ENCODE peak calls at places on chromosomes 11 and 22, in five cellular contexts. One of them, this sample, is unnamed.

GRCh38 chr22:23243006-23243573 is 62.8 kb downstream of the BCR start:
- DNase-seq in RWPE2: no peak
- DNase-seq in glutamatergic neuron: no peak
- DNase-seq in body of pancreas: no peak
- DNase-seq in HCT116: no peak
- DNase-seq in this sample: peak

GRCh38 chr22:37610480-37611148 is 2.0 kb downstream of the GGA1 start:
- DNase-seq in RWPE2: no peak
- DNase-seq in glutamatergic neuron: no peak
- DNase-seq in body of pancreas: no peak
- DNase-seq in HCT116: no peak
- DNase-seq in this sample: no peak

GRCh38 chr22:38068641-38069371 is 11.6 kb downstream of the PICK1 start:
- DNase-seq in RWPE2: peak
- DNase-seq in glutamatergic neuron: no peak
- DNase-seq in body of pancreas: no peak
- DNase-seq in HCT116: no peak
- DNase-seq in this sample: no peak

GRCh38 chr11:61959678-61960077 is 7.8 kb downstream of the FTH1 start:
- DNase-seq in RWPE2: no peak
- DNase-seq in glutamatergic neuron: no peak
- DNase-seq in body of pancreas: no peak
- DNase-seq in HCT116: no peak
- DNase-seq in this sample: no peak

GRCh38 chr11:556175-556699 is 4.3 kb downstream of the LMNTD2 start:
- DNase-seq in RWPE2: no peak
- DNase-seq in glutamatergic neuron: no peak
- DNase-seq in body of pancreas: peak
- DNase-seq in HCT116: no peak
- DNase-seq in this sample: no peak

GRCh38 chr11:124638500-124638899 is 15.8 kb downstream of the TBRG1 start:
- DNase-seq in RWPE2: no peak
- DNase-seq in glutamatergic neuron: no peak
- DNase-seq in body of pancreas: no peak
- DNase-seq in HCT116: no peak
- DNase-seq in this sample: no peak

GRCh38 chr11:72735495-72736027 is 16.6 kb downstream of the ARAP1 start:
- DNase-seq in RWPE2: no peak
- DNase-seq in glutamatergic neuron: no peak
- DNase-seq in body of pancreas: no peak
- DNase-seq in HCT116: peak
- DNase-seq in this sample: no peak

GRCh38 chr11:120815260-120816100 is 208.4 kb upstream of the TBCEL start:
- DNase-seq in RWPE2: no peak
- DNase-seq in glutamatergic neuron: no peak
- DNase-seq in body of pancreas: no peak
- DNase-seq in HCT116: no peak
- DNase-seq in this sample: no peak

GRCh38 chr11:58867556-58867955 is 23.1 kb upstream of the GLYATL2 start:
- DNase-seq in RWPE2: no peak
- DNase-seq in glutamatergic neuron: no peak
- DNase-seq in body of pancreas: no peak
- DNase-seq in HCT116: no peak
- DNase-seq in this sample: no peak

GRCh38 chr22:33883961-33884808 is 36.1 kb downstream of the LARGE1 start:
- DNase-seq in RWPE2: no peak
- DNase-seq in glutamatergic neuron: no peak
- DNase-seq in body of pancreas: no peak
- DNase-seq in HCT116: no peak
- DNase-seq in this sample: no peak

GRCh38 chr22:19696504-19697276 is 17.6 kb upstream of the SEPTIN5 start:
- DNase-seq in RWPE2: no peak
- DNase-seq in glutamatergic neuron: no peak
- DNase-seq in body of pancreas: no peak
- DNase-seq in HCT116: no peak
- DNase-seq in this sample: no peak

GRCh38 chr11:134270250-134270714 is 5.9 kb upstream of the GLB1L3 start:
- DNase-seq in RWPE2: no peak
- DNase-seq in glutamatergic neuron: no peak
- DNase-seq in body of pancreas: no peak
- DNase-seq in HCT116: peak
- DNase-seq in this sample: no peak

GRCh38 chr22:48979482-48979881 is 848.2 kb downstream of the BRD1 start:
- DNase-seq in RWPE2: no peak
- DNase-seq in glutamatergic neuron: no peak
- DNase-seq in body of pancreas: no peak
- DNase-seq in HCT116: peak
- DNase-seq in this sample: no peak

GRCh38 chr22:40512426-40513136 is 123.9 kb downstream of the MRTFA start:
- DNase-seq in RWPE2: no peak
- DNase-seq in glutamatergic neuron: no peak
- DNase-seq in body of pancreas: no peak
- DNase-seq in HCT116: no peak
- DNase-seq in this sample: no peak

GRCh38 chr11:119694334-119694733 is 34.7 kb downstream of the NECTIN1 start:
- DNase-seq in RWPE2: no peak
- DNase-seq in glutamatergic neuron: no peak
- DNase-seq in body of pancreas: peak
- DNase-seq in HCT116: no peak
- DNase-seq in this sample: peak

GRCh38 chr11:1298695-1299492 is 10.5 kb downstream of the TOLLIP start:
- DNase-seq in RWPE2: peak
- DNase-seq in glutamatergic neuron: peak
- DNase-seq in body of pancreas: peak
- DNase-seq in HCT116: no peak
- DNase-seq in this sample: no peak

GRCh38 chr11:72217856-72218745 is 1.5 kb downstream of the FOLR2 start:
- DNase-seq in RWPE2: no peak
- DNase-seq in glutamatergic neuron: no peak
- DNase-seq in body of pancreas: no peak
- DNase-seq in HCT116: no peak
- DNase-seq in this sample: no peak

GRCh38 chr11:2468363-2469240 is 23.8 kb downstream of the KCNQ1 start:
- DNase-seq in RWPE2: no peak
- DNase-seq in glutamatergic neuron: no peak
- DNase-seq in body of pancreas: no peak
- DNase-seq in HCT116: no peak
- DNase-seq in this sample: no peak
- TF ChIP-seq CTCF in RWPE2: no peak
- TF ChIP-seq CTCF in glutamatergic neuron: no peak
- TF ChIP-seq CTCF in body of pancreas: no peak
- TF ChIP-seq CTCF in HCT116: no peak
- TF ChIP-seq CTCF in this sample: no peak

GRCh38 chr11:111833524-111833923 is 37.9 kb downstream of the ALG9 start:
- DNase-seq in RWPE2: no peak
- DNase-seq in glutamatergic neuron: no peak
- DNase-seq in body of pancreas: no peak
- DNase-seq in HCT116: no peak
- DNase-seq in this sample: no peak
- TF ChIP-seq CTCF in RWPE2: peak
- TF ChIP-seq CTCF in glutamatergic neuron: no peak
- TF ChIP-seq CTCF in body of pancreas: no peak
- TF ChIP-seq CTCF in HCT116: peak
- TF ChIP-seq CTCF in this sample: no peak

GRCh38 chr22:32269316-32269715 is 14.2 kb upstream of the SLC5A4 start:
- DNase-seq in RWPE2: no peak
- DNase-seq in glutamatergic neuron: no peak
- DNase-seq in body of pancreas: no peak
- DNase-seq in HCT116: no peak
- DNase-seq in this sample: no peak

GRCh38 chr22:32270641-32271369 is 15.7 kb upstream of the SLC5A4 start:
- DNase-seq in RWPE2: no peak
- DNase-seq in glutamatergic neuron: no peak
- DNase-seq in body of pancreas: no peak
- DNase-seq in HCT116: no peak
- DNase-seq in this sample: no peak

GRCh38 chr22:32267011-32267410 is 11.9 kb upstream of the SLC5A4 start:
- DNase-seq in RWPE2: no peak
- DNase-seq in glutamatergic neuron: no peak
- DNase-seq in body of pancreas: no peak
- DNase-seq in HCT116: no peak
- DNase-seq in this sample: no peak

GRCh38 chr22:32261306-32261705 is 6.2 kb upstream of the SLC5A4 start:
- DNase-seq in RWPE2: no peak
- DNase-seq in glutamatergic neuron: no peak
- DNase-seq in body of pancreas: no peak
- DNase-seq in HCT116: no peak
- DNase-seq in this sample: no peak

DNA sequence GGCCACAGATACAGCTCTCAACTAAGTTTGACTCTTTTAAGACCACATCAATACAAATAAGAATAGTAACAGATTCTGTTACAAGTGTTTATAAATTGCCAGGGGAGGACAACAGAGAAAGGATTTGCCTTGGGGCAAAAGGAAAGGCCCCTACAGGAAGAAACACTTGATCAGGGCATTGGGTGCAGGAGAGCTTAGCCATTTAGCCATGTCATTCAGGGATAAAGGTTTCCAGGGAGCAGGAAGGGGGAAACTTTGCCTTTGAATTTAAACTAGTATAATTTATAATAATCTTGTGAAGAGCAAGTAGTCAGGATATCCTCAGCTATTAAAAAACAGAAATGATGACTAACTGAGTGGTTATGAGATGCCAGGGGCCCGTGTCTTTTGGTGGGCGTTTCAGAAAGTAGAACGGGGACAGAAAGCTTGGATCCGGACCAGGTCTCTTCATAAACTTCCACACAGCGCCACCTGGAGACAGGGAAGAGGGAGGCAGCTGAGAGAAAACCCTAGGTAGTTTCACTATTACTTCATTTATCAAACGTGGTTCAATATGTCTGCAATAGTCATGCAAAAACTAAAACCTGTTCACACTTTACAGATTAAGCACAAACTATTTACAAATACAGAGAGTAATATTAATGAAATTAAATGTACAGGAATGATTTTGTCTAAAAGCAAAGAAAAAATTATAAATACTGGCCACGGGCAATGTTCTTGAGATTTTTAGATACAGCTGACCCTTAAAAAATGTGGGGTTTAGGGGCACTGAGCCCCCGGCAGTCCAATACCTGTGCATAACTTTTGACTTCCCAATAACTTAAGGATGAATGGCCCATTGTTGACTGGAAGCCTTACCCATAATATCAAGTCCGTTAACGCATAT is 11.0 kb upstream of the SLC5A4 start:
- DNase-seq in RWPE2: no peak
- DNase-seq in glutamatergic neuron: peak
- DNase-seq in body of pancreas: peak
- DNase-seq in HCT116: peak
- DNase-seq in this sample: peak
- TF ChIP-seq CTCF in RWPE2: peak
- TF ChIP-seq CTCF in glutamatergic neuron: peak
- TF ChIP-seq CTCF in body of pancreas: peak
- TF ChIP-seq CTCF in HCT116: peak
- TF ChIP-seq CTCF in this sample: peak

DNA sequence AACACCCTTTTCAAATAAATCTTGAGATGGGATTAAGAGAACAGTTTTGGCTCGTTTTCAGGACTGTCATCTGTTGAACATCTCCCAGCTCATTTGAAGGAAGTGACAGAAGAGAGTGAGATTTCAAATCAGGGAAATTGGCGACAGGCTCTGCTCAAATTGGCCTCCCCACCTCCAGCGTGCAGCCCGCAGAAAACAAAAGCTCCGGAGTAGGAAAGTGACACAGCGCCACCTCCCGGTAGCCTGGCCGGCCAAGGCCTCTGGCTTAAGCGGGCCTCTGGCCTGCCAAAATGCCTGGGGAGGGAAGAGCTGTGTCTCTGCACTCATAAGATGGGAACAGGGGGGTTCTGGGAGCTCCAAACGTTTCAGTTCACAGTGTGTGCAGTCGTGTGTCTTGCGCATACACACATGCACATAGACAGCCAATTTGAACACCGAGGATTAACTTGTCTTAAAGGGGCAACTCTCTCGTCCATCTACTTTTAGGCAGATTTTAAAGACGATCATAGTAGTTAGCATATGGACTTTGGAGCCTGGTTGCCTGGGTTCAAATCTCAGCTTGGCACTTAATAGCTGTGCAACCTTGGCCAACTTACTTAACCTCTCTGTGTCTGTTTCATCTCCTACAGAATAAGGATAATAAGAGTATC is 132.7 kb upstream of the RCN1 start:
- DNase-seq in RWPE2: no peak
- DNase-seq in glutamatergic neuron: peak
- DNase-seq in body of pancreas: peak
- DNase-seq in HCT116: peak
- DNase-seq in this sample: peak
- TF ChIP-seq CTCF in RWPE2: peak
- TF ChIP-seq CTCF in glutamatergic neuron: peak
- TF ChIP-seq CTCF in body of pancreas: peak
- TF ChIP-seq CTCF in HCT116: peak
- TF ChIP-seq CTCF in this sample: peak

GRCh38 chr22:26822300-26822699 is 164.9 kb downstream of the MIAT start:
- DNase-seq in RWPE2: no peak
- DNase-seq in glutamatergic neuron: no peak
- DNase-seq in body of pancreas: no peak
- DNase-seq in HCT116: no peak
- DNase-seq in this sample: no peak
- TF ChIP-seq CTCF in RWPE2: no peak
- TF ChIP-seq CTCF in glutamatergic neuron: no peak
- TF ChIP-seq CTCF in body of pancreas: no peak
- TF ChIP-seq CTCF in HCT116: no peak
- TF ChIP-seq CTCF in this sample: no peak

DNA sequence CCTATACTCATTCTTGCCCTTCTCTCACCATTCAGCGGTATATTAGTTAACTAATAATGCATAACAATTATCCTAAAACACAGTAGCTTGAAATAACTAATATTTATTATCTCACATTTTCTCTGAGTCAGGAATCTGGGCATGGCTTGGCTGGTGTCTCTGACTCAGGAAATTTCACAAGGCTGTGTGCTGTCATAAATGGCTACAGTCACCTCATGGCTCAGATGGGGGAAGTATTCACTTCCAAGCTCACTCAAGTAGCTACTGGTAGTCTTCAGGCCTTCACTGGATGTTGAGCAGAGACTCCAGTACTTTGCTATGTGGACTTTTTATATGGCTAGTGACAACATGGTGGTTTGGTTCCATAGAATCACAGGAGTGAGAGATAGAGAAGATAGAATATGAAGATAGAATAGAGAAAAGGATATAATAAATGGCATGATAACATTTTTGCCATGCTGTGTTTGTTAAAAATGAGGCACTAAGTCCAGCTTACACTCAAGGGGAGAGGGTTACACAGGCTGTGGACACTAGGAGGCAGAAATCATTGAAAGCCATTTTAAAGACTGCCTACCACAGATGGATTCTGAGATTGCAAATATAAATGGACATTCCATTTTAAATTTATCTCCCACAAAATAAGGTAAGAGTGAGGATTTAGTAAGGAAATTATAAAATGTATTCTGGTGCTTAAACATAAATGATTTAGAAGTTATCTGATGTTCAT is 997.8 kb upstream of the CHORDC1 start:
- DNase-seq in RWPE2: no peak
- DNase-seq in glutamatergic neuron: no peak
- DNase-seq in body of pancreas: no peak
- DNase-seq in HCT116: no peak
- DNase-seq in this sample: no peak
- TF ChIP-seq CTCF in RWPE2: no peak
- TF ChIP-seq CTCF in glutamatergic neuron: no peak
- TF ChIP-seq CTCF in body of pancreas: no peak
- TF ChIP-seq CTCF in HCT116: no peak
- TF ChIP-seq CTCF in this sample: no peak

This sample was measured in GM20000.